ENCODE peak calls at places on chromosome 4, in four cellular contexts. One of them, this sample, is unnamed.

GRCh38 chr4:151644625-151645024 is 116.2 kb downstream of the GATB start:
- DNase-seq in endothelial cell of umbilical vein: peak; percentile 7
- DNase-seq in K562: peak; percentile 27
- DNase-seq in mammary epithelial cell: no peak
- DNase-seq in this sample: peak; percentile 83

GRCh38 chr4:173529505-173530325 is at the start of gene HAND2:
- DNase-seq in mammary epithelial cell: no peak
- DNase-seq in endothelial cell of umbilical vein: no peak
- DNase-seq in K562: peak; percentile 38
- DNase-seq in this sample: peak; percentile 83

GRCh38 chr4:167544391-167544790 is 310.1 kb upstream of the SPOCK3 start:
- DNase-seq in K562: no peak
- DNase-seq in mammary epithelial cell: no peak
- DNase-seq in endothelial cell of umbilical vein: no peak
- DNase-seq in this sample: no peak

GRCh38 chr4:78704981-78705757 is 71.0 kb upstream of the BMP2K start:
- DNase-seq in mammary epithelial cell: peak; percentile 58
- DNase-seq in K562: no peak
- DNase-seq in endothelial cell of umbilical vein: no peak
- DNase-seq in this sample: no peak

GRCh38 chr4:44583393-44583792 is 68.0 kb downstream of the YIPF7 start:
- DNase-seq in endothelial cell of umbilical vein: no peak
- DNase-seq in K562: no peak
- DNase-seq in mammary epithelial cell: peak; percentile 16
- DNase-seq in this sample: peak; percentile 21

GRCh38 chr4:166134285-166134684 is 261.2 kb downstream of the TLL1 start:
- DNase-seq in endothelial cell of umbilical vein: no peak
- DNase-seq in mammary epithelial cell: no peak
- DNase-seq in K562: no peak
- DNase-seq in this sample: no peak

GRCh38 chr4:72136429-72136828 is 104.6 kb downstream of the NPFFR2 start:
- DNase-seq in K562: no peak
- DNase-seq in mammary epithelial cell: no peak
- DNase-seq in endothelial cell of umbilical vein: no peak
- DNase-seq in this sample: peak; percentile 48

GRCh38 chr4:139857021-139857420 is 191.4 kb downstream of the MGST2 start:
- DNase-seq in mammary epithelial cell: no peak
- DNase-seq in endothelial cell of umbilical vein: peak; percentile 29
- DNase-seq in K562: no peak
- DNase-seq in this sample: peak; percentile 91

GRCh38 chr4:105989411-105990242 is 94.4 kb downstream of the NPNT start:
- DNase-seq in mammary epithelial cell: no peak
- DNase-seq in endothelial cell of umbilical vein: peak; percentile 75
- DNase-seq in K562: no peak
- DNase-seq in this sample: no peak

GRCh38 chr4:121304843-121305348 is 75.9 kb downstream of the QRFPR start:
- DNase-seq in endothelial cell of umbilical vein: no peak
- DNase-seq in K562: no peak
- DNase-seq in mammary epithelial cell: no peak
- DNase-seq in this sample: no peak

GRCh38 chr4:52750213-52750612 is 1.0 kb downstream of the ERVMER34-1 start:
- DNase-seq in mammary epithelial cell: no peak
- DNase-seq in endothelial cell of umbilical vein: no peak
- DNase-seq in K562: no peak
- DNase-seq in this sample: no peak
- TF ChIP-seq EZH2 in mammary epithelial cell: no peak
- TF ChIP-seq EZH2 in endothelial cell of umbilical vein: no peak
- TF ChIP-seq EZH2 in K562: no peak
- TF ChIP-seq EZH2 in this sample: no peak

DNA sequence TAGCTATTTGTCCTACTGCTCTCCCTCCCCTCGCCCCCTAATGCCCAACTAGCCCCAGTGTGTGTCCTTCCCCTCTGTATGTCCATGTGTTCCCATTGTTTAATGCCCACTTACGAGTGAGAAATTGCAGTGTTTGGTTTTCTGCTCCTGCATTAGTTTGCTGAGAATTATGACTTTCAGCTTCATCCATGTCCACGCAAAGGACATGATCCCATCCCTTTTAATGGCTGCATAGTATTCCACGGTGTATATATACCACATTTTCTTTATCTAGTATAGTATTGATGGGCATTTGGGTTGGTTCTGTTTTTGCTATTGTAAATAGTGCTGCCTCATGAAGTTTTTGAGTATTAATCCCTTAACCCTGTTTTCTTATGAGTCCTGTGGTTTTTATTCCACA is 33.6 kb upstream of the CFAP299 start:
- DNase-seq in K562: no peak
- DNase-seq in mammary epithelial cell: no peak
- DNase-seq in endothelial cell of umbilical vein: no peak
- DNase-seq in this sample: no peak
- TF ChIP-seq EZH2 in K562: no peak
- TF ChIP-seq EZH2 in mammary epithelial cell: no peak
- TF ChIP-seq EZH2 in endothelial cell of umbilical vein: no peak
- TF ChIP-seq EZH2 in this sample: no peak

DNA sequence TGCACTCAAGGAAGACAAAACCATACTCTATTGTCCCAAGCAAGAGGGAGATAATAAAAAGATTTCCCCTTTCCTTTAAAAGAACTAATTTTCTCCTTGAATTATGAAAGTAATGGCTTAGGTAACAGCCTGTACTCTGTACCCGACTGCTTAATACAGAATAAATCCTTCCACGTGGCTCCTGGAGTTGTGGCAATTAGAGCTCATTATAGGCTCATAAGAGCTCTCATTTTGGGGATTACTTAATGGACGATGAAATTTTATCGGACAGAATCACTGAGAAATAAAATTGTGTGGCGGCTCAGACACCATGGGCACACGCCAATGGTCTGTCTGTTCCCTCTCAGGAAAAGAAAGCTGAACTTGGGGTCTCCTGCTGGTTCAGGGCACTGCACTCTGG is 2.8 kb upstream of the GSX2 start:
- DNase-seq in endothelial cell of umbilical vein: no peak
- DNase-seq in mammary epithelial cell: no peak
- DNase-seq in K562: no peak
- DNase-seq in this sample: no peak
- TF ChIP-seq EZH2 in endothelial cell of umbilical vein: no peak
- TF ChIP-seq EZH2 in mammary epithelial cell: no peak
- TF ChIP-seq EZH2 in K562: no peak
- TF ChIP-seq EZH2 in this sample: no peak

GRCh38 chr4:62003695-62004094 is 803.6 kb downstream of the ADGRL3 start:
- DNase-seq in K562: no peak
- DNase-seq in mammary epithelial cell: no peak
- DNase-seq in endothelial cell of umbilical vein: no peak
- DNase-seq in this sample: no peak
- TF ChIP-seq EZH2 in K562: no peak
- TF ChIP-seq EZH2 in mammary epithelial cell: no peak
- TF ChIP-seq EZH2 in endothelial cell of umbilical vein: no peak
- TF ChIP-seq EZH2 in this sample: no peak

This sample was measured in neural progenitor cell.